ENCODE peak calls at places on chromosomes 12 and 14, in eight cellular contexts. X, N, V, C, I, E, T and W are unnamed samples.

GRCh38 chr12:25052191-25053020 is 103.5 kb upstream of the BCAT1 start:
- DNase-seq in X (no peak), N (no peak), V (no peak), C (peak), I (no peak), E (no peak), T (no peak), W (peak)

GRCh38 chr12:108446766-108447165 is 68.3 kb upstream of the FICD start:
- DNase-seq in X (no peak), N (no peak), V (no peak), C (no peak), I (no peak), E (no peak), T (no peak), W (no peak)

GRCh38 chr14:91246051-91246852 is 1.7 kb upstream of the GPR68 start:
- DNase-seq in X (no peak), N (no peak), V (no peak), C (peak), I (peak), E (peak), T (peak), W (peak)

GRCh38 chr14:104404922-104405321 is 174.6 kb upstream of the C14orf180 start:
- DNase-seq in X (no peak), N (no peak), V (no peak), C (no peak), I (no peak), E (no peak), T (no peak), W (no peak)

GRCh38 chr12:104455594-104456416 is 943 bp upstream of the CHST11 start:
- DNase-seq in X (no peak), N (no peak), V (no peak), C (no peak), I (no peak), E (no peak), T (no peak), W (no peak)

GRCh38 chr14:84857129-84857528 is 672.8 kb upstream of the FLRT2 start:
- DNase-seq in X (no peak), N (no peak), V (no peak), C (no peak), I (no peak), E (no peak), T (no peak), W (no peak)

GRCh38 chr12:118189761-118190181 is 53.8 kb downstream of the PEBP1 start:
- DNase-seq in X (no peak), N (peak), V (no peak), C (no peak), I (no peak), E (no peak), T (no peak), W (no peak)

GRCh38 chr14:23645812-23646647 is 9.9 kb downstream of the DHRS2 start:
- DNase-seq in X (no peak), N (no peak), V (no peak), C (no peak), I (no peak), E (no peak), T (no peak), W (no peak)

GRCh38 chr12:116045158-116045557 is 232.3 kb downstream of the MED13L start:
- DNase-seq in X (no peak), N (no peak), V (no peak), C (no peak), I (no peak), E (no peak), T (no peak), W (no peak)

GRCh38 chr12:49878021-49878420 is 25.7 kb downstream of the FAIM2 start:
- DNase-seq in X (no peak), N (no peak), V (no peak), C (no peak), I (no peak), E (no peak), T (no peak), W (no peak)

GRCh38 chr12:41185946-41186345 is 2.2 kb upstream of the PDZRN4 start:
- DNase-seq in X (no peak), N (no peak), V (no peak), C (no peak), I (no peak), E (no peak), T (no peak), W (no peak)

GRCh38 chr14:67583711-67584644 is 16.1 kb downstream of the PIGH start:
- DNase-seq in X (no peak), N (peak), V (no peak), C (peak), I (no peak), E (no peak), T (no peak), W (peak)